ENCODE peak calls at places on chromosome 1, in four cellular contexts. U is HepG2, B is K562, T is H1. Y is an unnamed sample.
A peak's percentile ranks its signal among the peaks of the same experiment; 100 is the strongest.

GRCh38 chr1:169588785-169589485 is 2.7 kb upstream of the F5 start:
- DNase-seq in B (no peak), T (no peak), U (peak; percentile 39), Y (no peak)

GRCh38 chr1:12005488-12006166 is 13.7 kb upstream of the MIIP start:
- DNase-seq in U (no peak), B (peak; percentile 67), T (no peak), Y (no peak)

GRCh38 chr1:221149676-221150075 is 270.4 kb downstream of the HLX start:
- DNase-seq in U (no peak), T (no peak), B (no peak), Y (no peak)

GRCh38 chr1:2044510-2045319 is 5.5 kb upstream of the PRKCZ start:
- DNase-seq in U (peak; percentile 33), B (peak; percentile 94), T (peak; percentile 92), Y (peak; percentile 53)

GRCh38 chr1:243798726-243799125 is 51.3 kb downstream of the AKT3 start:
- DNase-seq in B (no peak), U (no peak), T (no peak), Y (peak; percentile 59)

GRCh38 chr1:162347281-162347680 is 29.4 kb downstream of the SPATA46 start:
- DNase-seq in U (no peak), T (no peak), B (no peak), Y (no peak)

GRCh38 chr1:39212499-39212898 is 8.0 kb downstream of the MACF1 start:
- DNase-seq in B (no peak), U (no peak), T (no peak), Y (no peak)

GRCh38 chr1:116825735-116826438 is 71.7 kb downstream of the CD2 start:
- DNase-seq in U (no peak), B (peak; percentile 54), T (no peak), Y (no peak)

GRCh38 chr1:174626031-174627020 is 178.6 kb downstream of the GPR52 start:
- DNase-seq in U (no peak), B (no peak), T (no peak), Y (no peak)

GRCh38 chr1:29584816-29585600 is 348.7 kb downstream of the PTPRU start:
- DNase-seq in U (no peak), B (no peak), T (no peak), Y (no peak)

GRCh38 chr1:185477638-185478216 is 160.7 kb upstream of the IVNS1ABP start:
- DNase-seq in B (no peak), T (no peak), U (peak; percentile 9), Y (no peak)

GRCh38 chr1:209485167-209485566 is 98.3 kb upstream of the CAMK1G start:
- DNase-seq in T (no peak), U (no peak), B (no peak), Y (no peak)

GRCh38 chr1:3126756-3127718 is 58.0 kb downstream of the PRDM16 start:
- DNase-seq in U (no peak), T (no peak), B (no peak), Y (no peak)

GRCh38 chr1:205056188-205056611 is 13.2 kb downstream of the CNTN2 start:
- DNase-seq in T (no peak), U (no peak), B (no peak), Y (no peak)

GRCh38 chr1:16174886-16175598 is 19.2 kb upstream of the EPHA2 start:
- DNase-seq in T (no peak), U (no peak), B (no peak), Y (no peak)

GRCh38 chr1:99600782-99601181 is 45.1 kb upstream of the PALMD start:
- DNase-seq in U (peak; percentile 66), B (no peak), T (no peak), Y (peak; percentile 16)

GRCh38 chr1:198492872-198493271 is 47.6 kb downstream of the ATP6V1G3 start:
- DNase-seq in T (no peak), U (no peak), B (no peak), Y (no peak)
- TF ChIP-seq EP300 in T (no peak), U (no peak), B (no peak), Y (no peak)

GRCh38 chr1:214327519-214327918 is 46.6 kb downstream of the SMYD2 start:
- DNase-seq in T (no peak), U (no peak), B (no peak), Y (no peak)
- TF ChIP-seq JUN in T (no peak), U (no peak), B (no peak), Y (no peak)

GRCh38 chr1:115078708-115079107 is 10.6 kb downstream of the TSPAN2 start:
- DNase-seq in T (no peak), B (no peak), U (no peak), Y (no peak)
- TF ChIP-seq EP300 in T (no peak), B (no peak), U (no peak), Y (no peak)

GRCh38 chr1:96388421-96389310 is 332.9 kb upstream of the PTBP2 start:
- DNase-seq in B (no peak), T (no peak), U (no peak), Y (no peak)
- TF ChIP-seq JUN in B (no peak), T (no peak), U (no peak), Y (no peak)

DNA sequence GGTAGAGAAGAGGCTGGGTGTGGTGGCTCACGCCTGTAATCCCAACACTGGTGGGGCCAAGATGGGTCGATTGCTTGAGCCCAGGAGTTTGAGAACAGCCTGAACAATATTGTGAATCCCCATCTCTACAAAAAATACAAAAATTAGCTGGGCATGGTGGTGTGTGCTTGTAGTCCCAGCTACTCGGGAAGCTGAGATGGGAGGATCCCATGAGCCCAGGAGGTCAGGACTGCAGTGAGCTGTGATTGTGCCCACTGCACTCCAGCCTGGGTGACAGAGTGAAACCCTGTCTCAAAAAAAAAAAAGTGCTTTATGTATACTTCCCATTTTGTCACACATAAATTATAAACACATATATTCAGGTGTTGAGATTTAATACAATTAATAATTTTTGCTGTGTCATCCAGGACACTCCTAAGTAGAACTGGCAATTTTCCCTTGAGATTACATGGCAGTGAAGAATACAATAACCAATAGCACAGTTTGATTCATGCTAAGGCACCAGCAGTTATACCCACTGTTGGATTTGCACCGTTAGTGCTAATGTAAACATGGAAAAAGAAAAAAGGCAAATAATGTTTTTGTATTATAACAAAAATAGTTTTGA is 15.5 kb downstream of the GABPB2 start:
- DNase-seq in B (no peak), U (no peak), T (no peak), Y (no peak)
- TF ChIP-seq EP300 in B (no peak), U (no peak), T (no peak), Y (no peak)

DNA sequence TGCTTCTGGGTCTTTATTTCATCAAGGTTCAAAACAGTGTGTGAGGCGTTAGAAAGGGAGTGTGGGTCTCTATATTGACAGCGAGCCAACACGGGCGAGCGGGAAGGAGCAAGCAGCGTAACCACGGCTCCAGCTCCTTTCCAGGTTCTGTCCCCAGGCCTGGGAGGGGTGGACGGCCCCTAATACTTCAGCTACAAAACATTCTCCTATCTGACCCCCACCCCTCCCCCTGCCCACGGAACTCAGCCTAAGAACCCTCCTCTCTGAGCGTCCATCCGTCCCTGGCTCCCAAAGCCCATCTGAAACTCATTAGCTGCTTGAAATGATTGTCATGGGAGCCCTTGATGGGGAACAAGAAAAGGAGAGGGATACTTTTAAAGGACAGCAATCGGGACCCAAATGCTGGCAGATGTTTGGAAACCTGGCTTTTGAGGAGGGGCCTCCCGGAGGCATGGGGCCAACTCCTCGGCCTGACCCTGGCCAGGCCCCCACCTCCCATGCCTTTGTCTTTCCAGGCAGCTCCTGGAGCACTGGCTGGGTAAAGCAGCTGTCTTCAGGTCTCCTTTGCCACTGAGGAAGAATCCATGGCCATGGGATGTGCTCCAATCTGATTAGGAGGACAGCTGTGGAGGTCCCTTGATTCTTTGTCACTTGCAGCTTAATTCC is 250.9 kb downstream of the FOXD2 start:
- DNase-seq in U (no peak), B (no peak), T (peak; percentile 43), Y (no peak)
- TF ChIP-seq JUN in U (no peak), B (no peak), T (no peak), Y (no peak)

DNA sequence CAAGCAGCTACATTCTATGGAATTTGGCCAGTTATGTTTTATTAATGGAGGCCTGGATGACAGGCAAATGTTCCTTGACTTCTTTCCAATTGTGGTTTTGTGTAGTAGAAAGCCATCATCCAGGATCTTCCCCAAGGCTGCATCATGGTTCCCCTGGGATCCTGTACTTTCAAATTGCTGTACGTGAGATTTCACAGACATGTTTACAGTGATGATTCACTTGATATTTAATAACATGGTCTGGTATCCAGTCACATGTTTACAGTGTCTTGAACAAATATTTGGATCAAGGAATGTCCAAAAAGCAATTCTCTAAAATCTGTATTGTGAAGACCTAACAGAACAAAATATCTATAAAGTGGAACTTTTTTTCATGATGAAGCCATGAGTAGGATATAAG is 68.3 kb upstream of the ST6GALNAC3 start:
- DNase-seq in T (no peak), U (no peak), B (no peak), Y (peak; percentile 17)
- TF ChIP-seq EP300 in T (no peak), U (no peak), B (no peak), Y (no peak)

DNA sequence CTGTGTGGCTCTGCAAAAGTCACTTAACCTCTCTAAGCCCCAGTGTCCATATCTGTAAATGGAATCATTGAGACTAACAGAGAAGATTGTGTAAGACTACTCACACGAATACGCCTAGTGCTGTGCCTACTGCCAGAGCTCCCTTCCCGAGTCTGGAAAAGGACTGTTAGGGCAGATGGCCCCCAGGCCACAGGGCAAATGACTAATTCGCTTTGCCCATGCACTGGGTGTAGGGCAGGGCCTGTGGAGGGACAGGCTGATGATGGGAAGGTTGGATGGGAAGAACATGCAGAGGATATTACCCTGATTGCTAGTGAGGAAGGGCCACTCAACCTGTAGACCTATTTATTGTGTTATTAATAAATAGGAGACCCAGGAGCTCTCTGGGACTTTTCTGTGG is 4.2 kb upstream of the GPR61 start:
- DNase-seq in U (no peak), T (no peak), B (no peak), Y (no peak)
- TF ChIP-seq JUN in U (no peak), T (no peak), B (no peak), Y (no peak)